ENCODE peak calls at places on chromosome 10, in seven cellular contexts. U, H, O, X, N, S and Z are unnamed samples. For H3K27me3, the result is how much of the 10 kb centered on the place peaks cover.

GRCh38 chr10:128063736-128064614 is 62.2 kb downstream of the MKI67 start:
- DNase-seq in H (no peak), X (no peak), U (no peak), S (no peak), O (no peak), N (no peak), Z (no peak)

GRCh38 chr10:43190775-43191174 is 52.5 kb downstream of the CSGALNACT2 start:
- DNase-seq in S (no peak), O (no peak), X (peak), H (peak), N (no peak), U (no peak), Z (no peak)

GRCh38 chr10:124558901-124559321 is 97.3 kb downstream of the LHPP start:
- DNase-seq in N (no peak), X (peak), U (peak), O (no peak), H (no peak), S (no peak), Z (no peak)

GRCh38 chr10:87618470-87619423 is 40.9 kb upstream of the PAPSS2 start:
- DNase-seq in H (peak), N (no peak), S (no peak), O (no peak), U (no peak), X (peak), Z (peak)

GRCh38 chr10:30493609-30494530 is 59.9 kb downstream of the MAP3K8 start:
- DNase-seq in U (peak), N (no peak), X (peak), S (no peak), O (peak), H (peak), Z (no peak)

GRCh38 chr10:88254091-88254490 is 329.0 kb downstream of the RNLS start:
- DNase-seq in S (no peak), N (no peak), O (peak), U (peak), X (peak), H (peak), Z (no peak)

GRCh38 chr10:63260103-63260859 is 127.2 kb downstream of the NRBF2 start:
- DNase-seq in S (no peak), U (no peak), N (no peak), H (no peak), O (no peak), X (no peak), Z (peak)

GRCh38 chr10:43038783-43039628 is 37.9 kb upstream of the RET start:
- DNase-seq in N (no peak), S (no peak), U (no peak), X (no peak), H (no peak), O (no peak), Z (no peak)

GRCh38 chr10:119686465-119687191 is 35.4 kb downstream of the BAG3 start:
- DNase-seq in H (peak), U (peak), S (peak), O (peak), N (peak), X (peak), Z (peak)

GRCh38 chr10:122140941-122141623 is 130.0 kb upstream of the BTBD16 start:
- DNase-seq in H (peak), S (no peak), U (peak), O (peak), X (peak), N (peak), Z (peak)

GRCh38 chr10:14782691-14783363 is 8.1 kb upstream of the FAM107B start:
- DNase-seq in U (no peak), X (no peak), O (no peak), S (no peak), N (no peak), H (peak), Z (peak)

GRCh38 chr10:89090760-89091455 is 100.3 kb downstream of the FAS start:
- DNase-seq in O (no peak), H (peak), U (no peak), S (no peak), N (no peak), X (peak), Z (no peak)

GRCh38 chr10:71727429-71728217 is 8.0 kb upstream of the C10orf105 start:
- DNase-seq in N (no peak), S (peak), O (peak), H (peak), U (peak), X (no peak), Z (peak)

GRCh38 chr10:73756183-73756582 is 12.0 kb downstream of the SEC24C start:
- DNase-seq in H (no peak), N (no peak), X (no peak), S (no peak), U (no peak), O (no peak), Z (no peak)

GRCh38 chr10:70602665-70603438 is at the start of gene PRF1:
- DNase-seq in X (no peak), U (peak), S (no peak), N (no peak), H (no peak), O (no peak), Z (peak)
- H3K4me3 ChIP-seq in X (no peak), U (no peak), S (no peak), N (no peak), H (no peak), O (no peak), Z (peak)

GRCh38 chr10:108352771-108353170 is 1188.3 kb upstream of the SORCS1 start:
- DNase-seq in H (no peak), S (no peak), O (no peak), U (no peak), X (no peak), N (no peak), Z (no peak)
- H3K27ac ChIP-seq in H (no peak), S (no peak), O (no peak), U (no peak), X (no peak), N (no peak), Z (no peak)

DNA sequence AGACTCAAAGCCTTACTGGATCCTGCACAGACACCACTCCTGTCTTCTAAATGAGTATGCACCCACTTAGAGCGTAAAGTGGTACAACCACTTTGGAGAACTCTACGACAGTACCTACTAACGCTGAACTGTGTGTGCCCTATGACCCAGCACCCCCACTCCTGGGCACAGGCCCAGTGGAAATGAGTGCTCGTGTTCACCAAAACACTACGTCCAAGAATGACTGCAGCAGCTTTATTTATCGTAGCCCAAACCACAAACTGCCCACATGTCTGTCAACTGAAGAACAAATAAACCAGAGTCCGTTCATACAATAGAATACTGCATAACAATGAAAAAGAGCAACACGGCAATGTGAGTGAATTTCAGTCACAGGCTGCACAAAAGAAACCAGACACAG is 35.4 kb downstream of the TLL2 start:
- DNase-seq in O (no peak), X (no peak), S (no peak), N (no peak), H (no peak), U (no peak), Z (no peak)
- H3K27me3 ChIP-seq in O (under half), X (under half), S (under half), N (under half), H (under half), U (under half), Z (under half)

DNA sequence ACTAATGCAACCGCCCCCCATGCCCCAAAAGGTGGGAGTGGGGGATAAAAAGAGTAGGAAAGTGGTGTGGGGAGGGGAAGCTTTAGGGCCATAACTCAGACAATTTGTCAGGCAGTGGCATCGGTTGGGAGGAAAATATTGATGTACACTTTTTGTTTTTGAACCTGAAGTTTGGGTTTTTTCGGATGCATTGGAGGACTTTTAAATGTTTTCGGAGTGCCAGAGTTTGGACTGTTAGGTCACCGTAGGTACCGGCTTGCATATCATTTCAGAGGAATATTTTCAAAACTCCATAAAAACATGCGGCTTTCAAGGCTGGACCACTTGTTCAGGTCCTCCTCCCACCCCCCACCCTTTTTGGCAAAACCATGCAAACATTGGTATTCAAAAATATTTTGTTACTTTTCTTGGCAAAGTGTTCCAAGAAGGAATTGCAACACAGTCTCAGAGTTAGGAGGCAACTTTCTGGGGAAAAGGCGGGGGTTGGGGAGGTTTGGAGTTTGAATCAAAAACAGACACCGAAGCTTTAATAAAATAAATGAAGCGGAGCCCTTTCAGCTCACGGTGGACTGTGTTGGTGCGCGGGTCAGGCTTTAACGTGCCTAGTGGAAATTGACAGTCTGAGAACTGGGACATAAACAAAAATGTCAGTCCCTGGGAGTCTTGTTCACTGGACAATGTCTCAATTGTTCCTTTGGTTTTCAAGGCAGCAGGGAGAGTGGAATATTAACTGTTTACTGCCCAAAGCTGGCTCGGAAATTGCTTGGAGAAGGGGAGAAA is 109.1 kb downstream of the TCF7L2 start:
- DNase-seq in O (peak), S (no peak), N (peak), H (peak), U (peak), X (peak), Z (no peak)
- H3K4me3 ChIP-seq in O (peak), S (no peak), N (peak), H (no peak), U (no peak), X (peak), Z (no peak)

DNA sequence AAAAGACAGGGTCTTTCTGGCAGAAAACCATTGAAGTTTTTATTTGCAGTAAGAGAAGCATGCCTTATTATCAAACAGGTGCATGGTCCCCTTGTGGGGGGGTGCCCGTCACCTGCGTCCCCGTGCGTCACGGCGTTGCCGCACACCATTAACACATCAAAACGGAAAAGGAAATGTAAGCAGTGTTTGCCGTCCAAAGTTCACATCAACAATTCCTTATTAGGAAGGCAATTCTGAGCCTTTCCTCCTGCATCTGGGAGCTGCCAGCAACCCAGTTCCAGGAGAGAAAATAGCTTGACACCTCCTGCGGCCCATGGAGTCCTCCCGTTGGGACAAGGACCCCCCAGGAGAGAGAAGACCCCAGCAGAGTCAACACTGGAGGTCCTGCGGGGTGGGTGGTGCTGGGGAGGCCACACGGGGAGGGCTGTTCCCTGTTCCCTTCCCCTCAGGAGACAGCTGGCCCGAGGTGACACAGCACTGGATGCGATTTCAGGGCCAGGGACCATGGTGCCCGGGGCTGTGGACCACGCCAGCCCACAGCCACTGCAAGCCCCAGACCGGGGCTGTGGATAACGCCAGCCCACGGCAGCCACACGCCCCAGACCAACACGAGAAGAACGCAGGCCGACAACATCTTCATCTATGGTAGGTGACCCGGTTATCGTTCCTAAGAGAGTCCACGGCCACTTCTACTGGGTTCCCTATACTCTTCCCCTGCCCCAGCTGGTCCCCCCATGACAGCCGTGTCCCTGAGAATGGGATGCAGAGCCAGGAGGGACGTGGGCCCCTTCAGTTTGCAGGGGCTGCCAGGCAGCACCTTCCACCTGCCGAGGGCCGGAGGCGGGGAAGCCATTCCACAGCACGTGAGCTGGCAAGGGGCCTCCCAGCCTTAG is 39.4 kb downstream of the DIP2C start:
- DNase-seq in H (no peak), O (peak), S (no peak), N (peak), U (no peak), X (peak), Z (peak)
- H3K27ac ChIP-seq in H (no peak), O (peak), S (no peak), N (peak), U (peak), X (peak), Z (peak)

DNA sequence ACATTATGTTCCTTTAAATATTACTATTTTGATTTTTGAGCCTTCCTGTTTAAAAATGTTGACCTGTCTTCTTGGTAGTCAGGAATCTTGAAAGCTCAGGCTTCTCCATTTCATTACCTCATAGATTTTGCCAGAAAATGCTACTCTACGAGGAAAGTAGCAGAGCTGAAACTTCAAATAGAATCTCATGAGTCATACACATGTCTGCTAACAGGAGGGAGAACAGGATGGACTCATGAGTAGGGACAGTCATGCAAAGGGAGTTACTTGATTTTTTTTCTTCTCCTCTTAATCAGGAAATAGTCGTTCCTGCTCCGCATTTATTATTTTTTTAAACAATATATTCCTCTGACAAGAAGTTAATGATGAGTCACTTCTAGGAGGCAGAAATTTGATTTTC is 37.0 kb upstream of the MINDY3 start:
- DNase-seq in H (peak), O (no peak), N (no peak), X (peak), S (no peak), U (no peak), Z (no peak)
- H3K27me3 ChIP-seq in H (under half), O (under half), N (under half), X (under half), S (under half), U (under half), Z (under half)

GRCh38 chr10:79983286-79983909 is 34.5 kb upstream of the SFTPD start:
- DNase-seq in O (no peak), S (no peak), H (no peak), N (no peak), U (no peak), X (no peak), Z (no peak)
- H3K4me3 ChIP-seq in O (no peak), S (no peak), H (no peak), N (no peak), U (no peak), X (no peak), Z (no peak)

GRCh38 chr10:95425592-95426465 is 135.0 kb upstream of the PDLIM1 start:
- DNase-seq in S (no peak), X (no peak), U (no peak), O (no peak), N (no peak), H (no peak), Z (no peak)

GRCh38 chr10:95423327-95424005 is 132.7 kb upstream of the PDLIM1 start:
- DNase-seq in S (no peak), N (no peak), O (no peak), U (no peak), X (no peak), H (no peak), Z (no peak)

GRCh38 chr10:95421782-95422181 is 131.0 kb upstream of the PDLIM1 start:
- DNase-seq in S (no peak), U (no peak), H (no peak), X (no peak), N (no peak), O (no peak), Z (no peak)

GRCh38 chr10:95419399-95419798 is 128.6 kb upstream of the PDLIM1 start:
- DNase-seq in U (no peak), N (no peak), O (no peak), H (no peak), S (no peak), X (no peak), Z (no peak)

DNA sequence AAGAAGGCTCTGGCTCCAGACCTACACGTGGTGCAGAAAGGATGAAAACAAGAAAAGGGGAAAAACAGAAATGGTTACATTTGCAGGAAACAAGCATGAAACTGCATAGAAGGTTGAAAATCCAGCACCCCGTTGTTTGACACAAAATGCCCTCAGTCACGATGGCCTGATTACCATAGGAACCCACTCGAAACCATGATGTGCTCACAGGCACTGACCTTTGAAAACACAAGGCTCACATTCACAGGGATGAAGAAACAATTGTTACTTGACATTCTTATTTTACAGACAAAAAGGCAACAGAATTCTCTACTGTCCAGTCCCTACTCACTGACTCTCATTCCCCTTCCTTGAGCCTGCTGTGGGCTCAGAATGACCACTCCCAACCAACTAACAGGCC is 131.4 kb upstream of the PDLIM1 start:
- DNase-seq in X (no peak), U (no peak), H (no peak), S (no peak), O (no peak), N (no peak), Z (no peak)
- H3K27ac ChIP-seq in X (no peak), U (peak), H (no peak), S (no peak), O (peak), N (no peak), Z (no peak)

GRCh38 chr10:97180986-97181385 is 4.8 kb downstream of the SLIT1 start:
- DNase-seq in N (no peak), S (no peak), U (no peak), O (no peak), X (no peak), H (no peak), Z (no peak)

GRCh38 chr10:97180367-97180763 is 5.4 kb downstream of the SLIT1 start:
- DNase-seq in O (no peak), S (no peak), X (no peak), U (no peak), N (no peak), H (no peak), Z (no peak)

GRCh38 chr10:97178074-97178473 is 7.7 kb downstream of the SLIT1 start:
- DNase-seq in U (no peak), S (no peak), H (no peak), O (no peak), X (no peak), N (no peak), Z (no peak)

GRCh38 chr10:97179731-97180366 is 5.9 kb downstream of the SLIT1 start:
- DNase-seq in X (no peak), O (no peak), S (no peak), H (peak), N (no peak), U (no peak), Z (no peak)

DNA sequence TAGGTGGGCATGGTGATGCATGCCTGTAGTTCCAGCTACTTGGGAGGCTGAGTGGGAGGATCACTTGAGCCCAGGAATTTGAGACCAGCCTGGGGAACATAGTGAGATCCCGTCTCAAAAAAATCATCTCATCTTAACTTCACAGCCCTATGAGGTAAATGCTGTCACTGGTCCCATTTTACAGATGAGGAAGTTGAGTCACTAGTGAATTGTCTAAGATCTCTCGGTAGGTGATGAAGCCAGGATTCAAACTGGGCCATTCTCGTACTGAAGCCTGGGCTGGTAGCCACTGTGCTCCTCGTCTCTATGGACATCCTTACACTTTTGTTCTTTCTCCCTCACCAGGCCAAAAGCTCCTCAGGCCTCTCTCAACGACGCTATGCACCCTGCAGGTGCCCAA is 6.4 kb downstream of the SLIT1 start:
- DNase-seq in N (no peak), U (no peak), X (no peak), H (no peak), S (no peak), O (no peak), Z (no peak)
- H3K27me3 ChIP-seq in N (half or more), U (under half), X (half or more), H (half or more), S (under half), O (under half), Z (under half)